ENCODE peak calls at places on chromosomes 13 and 19, in six cellular contexts. One of them, this sample, is unnamed.
A peak's percentile ranks its signal among the peaks of the same experiment; 100 is the strongest.

GRCh38 chr19:55654833-55655647 is at the start of gene U2AF2:
- DNase-seq in NCI-H82: peak; percentile 95
- DNase-seq in neural progenitor cell: peak; percentile 96
- DNase-seq in NCI-H1092: peak; percentile 88
- DNase-seq in fibroblast of mammary gland: peak; percentile 89
- DNase-seq in thoracic aorta: peak; percentile 79
- DNase-seq in this sample: peak; percentile 98

GRCh38 chr19:3459322-3459881 is 20.9 kb downstream of the SMIM24 start:
- DNase-seq in neural progenitor cell: no peak
- DNase-seq in NCI-H82: no peak
- DNase-seq in thoracic aorta: peak; percentile 87
- DNase-seq in NCI-H1092: no peak
- DNase-seq in fibroblast of mammary gland: peak; percentile 93
- DNase-seq in this sample: no peak

GRCh38 chr13:45168555-45168930 is 32.3 kb downstream of the KCTD4 start:
- DNase-seq in NCI-H1092: no peak
- DNase-seq in thoracic aorta: no peak
- DNase-seq in fibroblast of mammary gland: no peak
- DNase-seq in neural progenitor cell: no peak
- DNase-seq in NCI-H82: no peak
- DNase-seq in this sample: no peak

GRCh38 chr19:52946322-52947310 is 16.1 kb downstream of the ZNF816 start:
- DNase-seq in NCI-H82: peak; percentile 1
- DNase-seq in NCI-H1092: no peak
- DNase-seq in fibroblast of mammary gland: peak; percentile 21
- DNase-seq in thoracic aorta: no peak
- DNase-seq in neural progenitor cell: peak; percentile 83
- DNase-seq in this sample: no peak

GRCh38 chr19:46515879-46516350 is 20.2 kb upstream of the PNMA8B start:
- DNase-seq in fibroblast of mammary gland: peak; percentile 47
- DNase-seq in NCI-H82: peak; percentile 73
- DNase-seq in neural progenitor cell: peak; percentile 57
- DNase-seq in thoracic aorta: no peak
- DNase-seq in NCI-H1092: no peak
- DNase-seq in this sample: no peak

GRCh38 chr19:40089462-40089861 is 1.3 kb downstream of the ZNF780A start:
- DNase-seq in fibroblast of mammary gland: peak; percentile 73
- DNase-seq in thoracic aorta: no peak
- DNase-seq in NCI-H82: no peak
- DNase-seq in NCI-H1092: no peak
- DNase-seq in neural progenitor cell: no peak
- DNase-seq in this sample: no peak

GRCh38 chr19:1551068-1552040 is 16.8 kb downstream of the MEX3D start:
- DNase-seq in NCI-H82: no peak
- DNase-seq in NCI-H1092: no peak
- DNase-seq in neural progenitor cell: no peak
- DNase-seq in thoracic aorta: no peak
- DNase-seq in fibroblast of mammary gland: no peak
- DNase-seq in this sample: no peak

GRCh38 chr13:98488736-98489135 is 88.2 kb downstream of the STK24 start:
- DNase-seq in NCI-H82: no peak
- DNase-seq in thoracic aorta: no peak
- DNase-seq in NCI-H1092: no peak
- DNase-seq in neural progenitor cell: no peak
- DNase-seq in fibroblast of mammary gland: no peak
- DNase-seq in this sample: no peak

GRCh38 chr19:2391118-2391725 is 31.2 kb downstream of the TMPRSS9 start:
- DNase-seq in NCI-H1092: peak; percentile 34
- DNase-seq in neural progenitor cell: peak; percentile 73
- DNase-seq in fibroblast of mammary gland: peak; percentile 80
- DNase-seq in NCI-H82: peak; percentile 68
- DNase-seq in thoracic aorta: no peak
- DNase-seq in this sample: peak; percentile 14

GRCh38 chr13:27339299-27339698 is 68.7 kb downstream of the RASL11A start:
- DNase-seq in thoracic aorta: no peak
- DNase-seq in NCI-H82: peak; percentile 91
- DNase-seq in NCI-H1092: no peak
- DNase-seq in neural progenitor cell: peak; percentile 63
- DNase-seq in fibroblast of mammary gland: peak; percentile 54
- DNase-seq in this sample: peak; percentile 8

GRCh38 chr19:2477141-2477710 is 1.3 kb downstream of the GADD45B start:
- DNase-seq in thoracic aorta: no peak
- DNase-seq in neural progenitor cell: peak; percentile 44
- DNase-seq in NCI-H1092: no peak
- DNase-seq in NCI-H82: no peak
- DNase-seq in fibroblast of mammary gland: no peak
- DNase-seq in this sample: peak; percentile 11

This sample was measured in effector CD4-positive, alpha-beta T cell.